ENCODE peak calls at places on chromosomes 4 and X, in four cellular contexts. S is GM12878, K is upper lobe of left lung, T is testis. A is an unnamed sample. For H3K9me3, the result is how much of the 10 kb centered on the place peaks cover.

GRCh38 chr4:42151568-42152506 is 618 bp downstream of the BEND4 start:
- DNase-seq in S (no peak), K (no peak), T (peak), A (peak)

GRCh38 chr4:88697588-88698329 is at the start of gene NAP1L5:
- DNase-seq in S (peak), K (peak), T (peak), A (peak)

GRCh38 chr4:56656346-56656643 is 24.8 kb downstream of the HOPX start:
- DNase-seq in S (no peak), K (peak), T (peak), A (no peak)

GRCh38 chrX:47723689-47724088 is 64.7 kb upstream of the UXT start:
- DNase-seq in S (no peak), K (no peak), T (no peak), A (no peak)

GRCh38 chr4:74109116-74109791 is 10.3 kb upstream of the CXCL2 start:
- DNase-seq in S (no peak), K (peak), T (no peak), A (peak)

GRCh38 chrX:38342853-38343778 is 9.3 kb upstream of the OTC start:
- DNase-seq in S (no peak), K (no peak), T (no peak), A (peak)

GRCh38 chr4:169745291-169745690 is 12.5 kb downstream of the HPF1 start:
- DNase-seq in S (no peak), K (no peak), T (no peak), A (no peak)

GRCh38 chr4:113157086-113157857 is 107.8 kb downstream of the ANK2 start:
- DNase-seq in S (no peak), K (no peak), T (no peak), A (no peak)

GRCh38 chrX:85111347-85111746 is 107.7 kb downstream of the APOOL start:
- DNase-seq in S (no peak), K (no peak), T (peak), A (peak)

GRCh38 chr4:128653514-128654420 is 155.7 kb upstream of the JADE1 start:
- DNase-seq in S (no peak), K (no peak), T (peak), A (peak)

GRCh38 chr4:23697001-23697528 is 192.8 kb downstream of the PPARGC1A start:
- DNase-seq in S (no peak), K (no peak), T (no peak), A (no peak)

GRCh38 chr4:82372502-82372873 is 1.3 kb downstream of the HNRNPD start:
- DNase-seq in S (no peak), K (peak), T (peak), A (peak)

GRCh38 chr4:15317246-15317645 is 110.6 kb upstream of the C1QTNF7 start:
- DNase-seq in S (no peak), K (no peak), T (no peak), A (no peak)

GRCh38 chr4:137946423-137946822 is 295.7 kb downstream of the SLC7A11 start:
- DNase-seq in S (no peak), K (no peak), T (no peak), A (no peak)

GRCh38 chrX:27890611-27891010 is 82.8 kb downstream of the MAGEB10 start:
- DNase-seq in S (no peak), K (no peak), T (no peak), A (no peak)

GRCh38 chrX:55783723-55784122 is 66.2 kb downstream of the RRAGB start:
- DNase-seq in S (no peak), K (no peak), T (no peak), A (no peak)

GRCh38 chr4:157818946-157819692 is 353.7 kb downstream of the GASK1B start:
- DNase-seq in S (no peak), K (no peak), T (peak), A (no peak)

GRCh38 chr4:184310171-184310567 is 92.5 kb upstream of the ENPP6 start:
- DNase-seq in S (no peak), K (peak), T (peak), A (peak)

GRCh38 chr4:41177016-41177415 is 37.3 kb downstream of the APBB2 start:
- DNase-seq in S (no peak), K (no peak), T (no peak), A (no peak)

GRCh38 chr4:155541716-155542115 is 124.9 kb upstream of the GUCY1A1 start:
- DNase-seq in S (no peak), K (no peak), T (no peak), A (no peak)

GRCh38 chr4:134139188-134139587 is 62.4 kb downstream of the PABPC4L start:
- DNase-seq in S (no peak), K (no peak), T (no peak), A (no peak)

GRCh38 chr4:142875117-142875516 is 29.0 kb upstream of the INPP4B start:
- DNase-seq in S (no peak), K (no peak), T (no peak), A (no peak)

GRCh38 chr4:8337083-8337482 is 67.5 kb downstream of the HTRA3 start:
- DNase-seq in S (no peak), K (no peak), T (no peak), A (no peak)

GRCh38 chr4:158581161-158581560 is 59.5 kb downstream of the RXFP1 start:
- DNase-seq in S (no peak), K (no peak), T (no peak), A (no peak)

GRCh38 chr4:178633263-178633662 is 1191.0 kb upstream of the AGA start:
- DNase-seq in S (no peak), K (no peak), T (no peak), A (no peak)

GRCh38 chr4:142130636-142131035 is 494.3 kb downstream of the IL15 start:
- DNase-seq in S (no peak), K (no peak), T (no peak), A (no peak)

GRCh38 chr4:52864816-52865215 is 2.7 kb downstream of the RASL11B start:
- DNase-seq in S (no peak), K (no peak), T (peak), A (no peak)

GRCh38 chrX:68398286-68398685 is 35.0 kb downstream of the OPHN1 start:
- DNase-seq in S (no peak), K (no peak), T (no peak), A (no peak)

GRCh38 chrX:41909068-41909467 is 14.3 kb downstream of the CASK start:
- DNase-seq in S (no peak), K (no peak), T (no peak), A (no peak)

GRCh38 chr4:24973471-24974251 is 57.1 kb downstream of the LGI2 start:
- DNase-seq in S (no peak), K (peak), T (peak), A (peak)

GRCh38 chr4:107988763-107989035 is 990 bp upstream of the HADH start:
- DNase-seq in S (no peak), K (peak), T (no peak), A (peak)

GRCh38 chr4:26372525-26373172 is 51.8 kb downstream of the RBPJ start:
- DNase-seq in S (peak), K (peak), T (no peak), A (peak)

GRCh38 chr4:163164591-163164990 is 2.1 kb downstream of the NAF1 start:
- DNase-seq in S (no peak), K (no peak), T (no peak), A (no peak)

GRCh38 chr4:163166041-163166579 is 580 bp downstream of the NAF1 start:
- DNase-seq in S (no peak), K (peak), T (peak), A (peak)

GRCh38 chr4:163164110-163164509 is 2.6 kb downstream of the NAF1 start:
- DNase-seq in S (no peak), K (no peak), T (no peak), A (no peak)

GRCh38 chr4:163165217-163166017 is 1.3 kb downstream of the NAF1 start:
- DNase-seq in S (no peak), K (no peak), T (no peak), A (no peak)

DNA sequence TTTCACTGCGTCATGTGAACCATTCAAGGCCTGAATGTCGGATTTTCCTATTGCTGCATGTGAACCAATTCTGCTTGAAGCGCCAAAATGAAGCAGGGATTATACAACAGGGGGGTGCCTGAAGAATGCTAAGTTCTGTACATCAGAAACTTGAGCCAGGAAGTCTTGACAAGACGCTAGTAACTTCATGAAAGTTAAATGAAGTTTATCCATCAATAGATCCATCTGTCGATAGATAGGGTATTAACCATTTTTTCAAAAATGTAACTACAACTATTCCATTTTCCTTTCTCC is 590 bp upstream of the NAF1 start:
- DNase-seq in S (no peak), K (no peak), T (no peak), A (no peak)
- H3K27ac ChIP-seq in S (peak), K (peak), T (peak), A (peak)

GRCh38 chr4:2786152-2786671 is 6.7 kb upstream of the SH3BP2 start:
- DNase-seq in S (peak), K (no peak), T (no peak), A (no peak)
- H3K4me3 ChIP-seq in S (no peak), K (no peak), T (no peak), A (no peak)

GRCh38 chrX:71996826-71997225 is 86.2 kb downstream of the NHSL2 start:
- DNase-seq in S (no peak), K (no peak), T (peak), A (no peak)
- H3K9me3 ChIP-seq in S (under half), K (under half), T (under half), A (under half)

DNA sequence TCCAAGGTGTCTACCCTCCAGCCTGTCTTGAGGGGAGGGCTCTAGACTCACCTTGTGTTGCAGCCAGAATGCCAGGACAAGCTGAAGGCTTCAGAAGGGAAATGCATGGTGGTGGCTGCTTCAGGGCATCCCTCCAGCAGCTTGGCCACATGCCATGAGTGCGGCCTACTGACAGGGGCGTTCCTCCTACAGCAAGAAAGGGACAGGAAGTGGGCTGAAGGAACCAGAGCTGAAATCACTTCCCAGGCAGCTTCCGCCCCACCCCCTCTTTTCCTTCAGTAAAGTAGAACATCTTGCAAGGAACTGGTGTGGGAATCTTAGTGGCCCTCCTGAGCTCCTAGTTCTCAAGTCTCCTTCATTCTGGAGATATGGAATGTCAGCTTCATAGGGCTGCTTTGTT is 167.5 kb upstream of the DGKK start:
- DNase-seq in S (no peak), K (peak), T (no peak), A (no peak)
- H3K27ac ChIP-seq in S (no peak), K (no peak), T (no peak), A (no peak)

GRCh38 chrX:134544189-134544588 is 84.2 kb downstream of the HPRT1 start:
- DNase-seq in S (no peak), K (no peak), T (no peak), A (no peak)

GRCh38 chrX:134544614-134545255 is 84.8 kb downstream of the HPRT1 start:
- DNase-seq in S (no peak), K (peak), T (no peak), A (no peak)

GRCh38 chrX:134545524-134545923 is 85.6 kb downstream of the HPRT1 start:
- DNase-seq in S (no peak), K (no peak), T (peak), A (no peak)

GRCh38 chrX:134547047-134547679 is 87.2 kb downstream of the HPRT1 start:
- DNase-seq in S (no peak), K (no peak), T (no peak), A (no peak)

GRCh38 chrX:134546187-134546586 is 86.2 kb downstream of the HPRT1 start:
- DNase-seq in S (no peak), K (no peak), T (no peak), A (no peak)
- H3K4me3 ChIP-seq in S (no peak), K (no peak), T (peak), A (no peak)

GRCh38 chr4:1411436-1412375 is 5.5 kb upstream of the NKX1-1 start:
- DNase-seq in S (no peak), K (no peak), T (no peak), A (peak)

GRCh38 chr4:1409079-1409805 is 3.0 kb upstream of the NKX1-1 start:
- DNase-seq in S (no peak), K (no peak), T (no peak), A (no peak)

GRCh38 chr4:1408418-1408817 is 2.2 kb upstream of the NKX1-1 start:
- DNase-seq in S (no peak), K (no peak), T (no peak), A (no peak)

GRCh38 chr4:1410491-1411325 is 4.5 kb upstream of the NKX1-1 start:
- DNase-seq in S (no peak), K (no peak), T (peak), A (peak)

GRCh38 chr4:1409806-1410425 is 3.7 kb upstream of the NKX1-1 start:
- DNase-seq in S (no peak), K (no peak), T (no peak), A (peak)
- H3K9me3 ChIP-seq in S (under half), K (under half), T (under half), A (under half)

GRCh38 chrX:153953342-153953830 is 8.9 kb upstream of the RENBP start:
- DNase-seq in S (no peak), K (peak), T (peak), A (peak)
- H3K27ac ChIP-seq in S (peak), K (no peak), T (peak), A (no peak)